ENCODE peak calls at places on chromosomes 13 and 19, in seven cellular contexts. X, Y, P, W, E, C and U are unnamed samples.
A peak's percentile ranks its signal among the peaks of the same experiment; 100 is the strongest.

GRCh38 chr13:33109801-33110200 is 93.6 kb downstream of the KL start:
- DNase-seq in X (no peak), Y (no peak), P (no peak), W (no peak), E (no peak), C (no peak), U (no peak)

GRCh38 chr19:58305932-58306323 is 751 bp downstream of the ERVK3-1 start:
- DNase-seq in X (no peak), Y (peak; percentile 27), P (no peak), W (peak; percentile 36), E (no peak), C (no peak), U (peak; percentile 46)

GRCh38 chr13:52447354-52447753 is 3.1 kb downstream of the VPS36 start:
- DNase-seq in X (no peak), Y (no peak), P (no peak), W (peak; percentile 35), E (no peak), C (no peak), U (no peak)

GRCh38 chr13:29594310-29594709 is 1.2 kb downstream of the SLC7A1 start:
- DNase-seq in X (peak; percentile 84), Y (peak; percentile 89), P (no peak), W (peak; percentile 58), E (peak; percentile 80), C (peak; percentile 51), U (peak; percentile 86)

GRCh38 chr19:13619203-13619632 is 112.9 kb upstream of the CACNA1A start:
- DNase-seq in X (peak; percentile 3), Y (no peak), P (no peak), W (no peak), E (peak; percentile 49), C (no peak), U (peak; percentile 3)

GRCh38 chr19:11485245-11485837 is 4.5 kb upstream of the ELAVL3 start:
- DNase-seq in X (no peak), Y (no peak), P (no peak), W (no peak), E (no peak), C (no peak), U (no peak)

GRCh38 chr13:113748862-113749451 is 10.1 kb upstream of the TMEM255B start:
- DNase-seq in X (no peak), Y (no peak), P (no peak), W (no peak), E (no peak), C (no peak), U (no peak)

GRCh38 chr19:53980553-53981407 is 10.7 kb upstream of the CACNG6 start:
- DNase-seq in X (peak; percentile 70), Y (peak; percentile 89), P (peak; percentile 75), W (no peak), E (peak; percentile 91), C (no peak), U (peak; percentile 94)

GRCh38 chr13:111844222-111844671 is 222.7 kb upstream of the SOX1 start:
- DNase-seq in X (no peak), Y (no peak), P (no peak), W (no peak), E (no peak), C (no peak), U (no peak)

GRCh38 chr19:4744451-4745170 is 21.0 kb upstream of the DPP9 start:
- DNase-seq in X (peak; percentile 90), Y (peak; percentile 90), P (no peak), W (no peak), E (peak; percentile 98), C (no peak), U (peak; percentile 90)

GRCh38 chr13:46373623-46374022 is 13.4 kb downstream of the RUBCNL start:
- DNase-seq in X (no peak), Y (no peak), P (no peak), W (no peak), E (no peak), C (no peak), U (no peak)

GRCh38 chr19:17435218-17435617 is 13.2 kb downstream of the TMEM221 start:
- DNase-seq in X (no peak), Y (no peak), P (no peak), W (no peak), E (no peak), C (no peak), U (no peak)

GRCh38 chr13:24083722-24084421 is 76.6 kb upstream of the SPATA13 start:
- DNase-seq in X (no peak), Y (no peak), P (no peak), W (no peak), E (no peak), C (no peak), U (no peak)

GRCh38 chr19:2039959-2040646 is 10.9 kb downstream of the MKNK2 start:
- DNase-seq in X (no peak), Y (no peak), P (no peak), W (no peak), E (no peak), C (no peak), U (no peak)

GRCh38 chr13:50130686-50131051 is 115.4 kb downstream of the KCNRG start:
- DNase-seq in X (peak; percentile 53), Y (peak; percentile 60), P (no peak), W (peak; percentile 30), E (peak; percentile 61), C (no peak), U (peak; percentile 41)

GRCh38 chr13:114143806-114144605 is 11.6 kb upstream of the RASA3 start:
- DNase-seq in X (no peak), Y (no peak), P (no peak), W (peak; percentile 39), E (no peak), C (no peak), U (no peak)

GRCh38 chr19:49677232-49677881 is at the start of gene PRMT1:
- DNase-seq in X (no peak), Y (peak; percentile 36), P (no peak), W (peak; percentile 59), E (no peak), C (no peak), U (no peak)

GRCh38 chr13:74866151-74866550 is 615.8 kb downstream of the TBC1D4 start:
- DNase-seq in X (no peak), Y (no peak), P (no peak), W (no peak), E (no peak), C (no peak), U (no peak)

GRCh38 chr19:42985588-42985987 is 40.7 kb downstream of the PSG11 start:
- DNase-seq in X (no peak), Y (no peak), P (no peak), W (no peak), E (no peak), C (no peak), U (no peak)

GRCh38 chr13:113123226-113124150 is 889 bp downstream of the F10 start:
- DNase-seq in X (no peak), Y (no peak), P (no peak), W (no peak), E (no peak), C (no peak), U (no peak)

GRCh38 chr13:112740502-112741131 is 50.8 kb downstream of the ATP11A start:
- DNase-seq in X (peak; percentile 71), Y (peak; percentile 80), P (no peak), W (no peak), E (peak; percentile 97), C (no peak), U (peak; percentile 99)

GRCh38 chr13:31627097-31627496 is 112.2 kb upstream of the RXFP2 start:
- DNase-seq in X (no peak), Y (peak; percentile 40), P (no peak), W (no peak), E (peak; percentile 9), C (no peak), U (peak; percentile 2)

GRCh38 chr19:51525731-51526130 is 5.7 kb downstream of the SIGLEC6 start:
- DNase-seq in X (no peak), Y (no peak), P (no peak), W (no peak), E (no peak), C (no peak), U (no peak)

GRCh38 chr13:77014906-77015685 is 11.9 kb downstream of the FBXL3 start:
- DNase-seq in X (no peak), Y (no peak), P (no peak), W (no peak), E (no peak), C (no peak), U (no peak)

GRCh38 chr13:110047511-110047910 is 259.4 kb downstream of the COL4A1 start:
- DNase-seq in X (peak; percentile 24), Y (peak; percentile 87), P (no peak), W (no peak), E (peak; percentile 99), C (no peak), U (peak; percentile 86)